ENCODE peak calls at places on chromosomes 7 and 10, in five cellular contexts. Y is M059J; R is CD8-positive, alpha-beta memory T cell; I is iPS DF 6.9; N is NCI-H82. G is an unnamed sample.

GRCh38 chr7:133984023-133984422 is 143.1 kb upstream of the LRGUK start:
- DNase-seq in R (no peak), Y (no peak), N (no peak), I (no peak), G (no peak)

GRCh38 chr10:49347342-49347741 is 48.4 kb downstream of the C10orf71 start:
- DNase-seq in I (no peak), Y (no peak), R (no peak), N (no peak), G (no peak)

GRCh38 chr7:48636391-48637015 is 287.8 kb upstream of the CDC14C start:
- DNase-seq in N (no peak), R (no peak), Y (peak; percentile 37), I (no peak), G (peak; percentile 59)

GRCh38 chr10:32413513-32413912 is 32.4 kb upstream of the CCDC7 start:
- DNase-seq in N (no peak), R (no peak), Y (peak; percentile 86), I (no peak), G (peak; percentile 32)

GRCh38 chr7:2502647-2502966 is 17.0 kb upstream of the LFNG start:
- DNase-seq in Y (no peak), R (no peak), N (no peak), I (no peak), G (no peak)

GRCh38 chr10:3566627-3567026 is 218.4 kb downstream of the KLF6 start:
- DNase-seq in N (no peak), I (no peak), R (no peak), Y (no peak), G (no peak)

GRCh38 chr7:13279854-13280435 is 592.5 kb downstream of the ARL4A start:
- DNase-seq in R (no peak), I (no peak), N (peak; percentile 67), Y (peak; percentile 34), G (peak; percentile 44)

GRCh38 chr7:37645276-37646040 is 38.1 kb upstream of the GPR141 start:
- DNase-seq in Y (no peak), N (no peak), R (no peak), I (no peak), G (no peak)

GRCh38 chr10:65968871-65969270 is 957.0 kb upstream of the LRRTM3 start:
- DNase-seq in R (no peak), I (no peak), Y (no peak), N (no peak), G (no peak)

GRCh38 chr10:27504897-27505457 is 873 bp downstream of the RAB18 start:
- DNase-seq in I (no peak), Y (peak; percentile 27), N (peak; percentile 3), R (no peak), G (no peak)

GRCh38 chr10:131170042-131170983 is 141.2 kb downstream of the TCERG1L start:
- DNase-seq in Y (no peak), R (no peak), I (no peak), N (no peak), G (no peak)

GRCh38 chr7:1678571-1679325 is 8.7 kb downstream of the ELFN1 start:
- DNase-seq in N (no peak), Y (no peak), R (peak; percentile 35), I (no peak), G (no peak)

GRCh38 chr7:131625817-131626372 is 69.5 kb upstream of the PODXL start:
- DNase-seq in N (no peak), R (no peak), Y (peak; percentile 99), I (no peak), G (peak; percentile 54)

GRCh38 chr10:88851706-88852105 is at the start of gene ANKRD22:
- DNase-seq in N (no peak), Y (peak; percentile 71), R (no peak), I (no peak), G (peak; percentile 95)

GRCh38 chr10:7734821-7735220 is 31.7 kb downstream of the ITIH2 start:
- DNase-seq in R (no peak), Y (no peak), N (no peak), I (no peak), G (no peak)

GRCh38 chr7:37186753-37187152 is 261.9 kb downstream of the ELMO1 start:
- DNase-seq in I (no peak), N (no peak), Y (no peak), R (no peak), G (no peak)

GRCh38 chr7:150732786-150733733 is 4.2 kb upstream of the GIMAP5 start:
- DNase-seq in R (no peak), N (no peak), Y (no peak), I (no peak), G (no peak)

GRCh38 chr7:12518920-12519681 is 51.4 kb upstream of the SCIN start:
- DNase-seq in R (no peak), Y (peak; percentile 5), I (no peak), N (peak; percentile 45), G (peak; percentile 20)

GRCh38 chr7:128349121-128349825 is 5.6 kb upstream of the RBM28 start:
- DNase-seq in N (no peak), Y (peak; percentile 30), R (no peak), I (no peak), G (no peak)

GRCh38 chr7:134744569-134744968 is 34.9 kb upstream of the CALD1 start:
- DNase-seq in Y (peak; percentile 44), I (no peak), N (no peak), R (no peak), G (no peak)

GRCh38 chr10:80908596-80908995 is 370.9 kb downstream of the SH2D4B start:
- DNase-seq in Y (no peak), N (no peak), R (no peak), I (no peak), G (no peak)

GRCh38 chr7:30029696-30030095 is 1.5 kb downstream of the PLEKHA8 start:
- DNase-seq in Y (peak; percentile 22), R (no peak), I (no peak), N (peak; percentile 14), G (peak; percentile 30)

GRCh38 chr7:135713836-135714470 is 14.0 kb downstream of the SLC13A4 start:
- DNase-seq in I (no peak), R (no peak), N (no peak), Y (peak; percentile 83), G (peak; percentile 47)

GRCh38 chr10:44310762-44311562 is 73.9 kb downstream of the CXCL12 start:
- DNase-seq in N (peak; percentile 77), R (peak; percentile 67), Y (no peak), I (peak; percentile 76), G (no peak)

GRCh38 chr10:35848412-35848811 is 206.3 kb upstream of the FZD8 start:
- DNase-seq in N (no peak), Y (no peak), I (no peak), R (no peak), G (no peak)

GRCh38 chr10:28111712-28112111 is 112.8 kb upstream of the ODAD2 start:
- DNase-seq in Y (peak; percentile 60), I (no peak), N (no peak), R (no peak), G (peak; percentile 27)

GRCh38 chr7:78316110-78316509 is 517.5 kb downstream of the PHTF2 start:
- DNase-seq in I (no peak), Y (no peak), N (no peak), R (no peak), G (no peak)

GRCh38 chr10:35005868-35006267 is 84.3 kb downstream of the CUL2 start:
- DNase-seq in R (no peak), Y (peak; percentile 94), N (no peak), I (no peak), G (peak; percentile 98)

GRCh38 chr7:22949944-22950343 is 64.0 kb downstream of the HYCC1 start:
- DNase-seq in R (no peak), N (no peak), Y (no peak), I (no peak), G (no peak)

GRCh38 chr10:45580371-45580770 is 92.2 kb downstream of the ZFAND4 start:
- DNase-seq in I (no peak), N (no peak), Y (no peak), R (no peak), G (no peak)

G was measured in MCF 10A.